ENCODE peak calls at places on chromosomes 7 and 10, in six cellular contexts. J, X, Y, G, U and E are unnamed samples.

GRCh38 chr10:75276029-75276872 is 40.5 kb upstream of the COMTD1 start:
- DNase-seq in X (no peak), U (no peak), G (no peak), J (no peak), Y (no peak), E (no peak)

GRCh38 chr7:140625908-140626868 is 14.4 kb downstream of the DENND2A start:
- DNase-seq in U (peak), X (peak), G (no peak), Y (peak), J (no peak), E (peak)

GRCh38 chr10:133526957-133527588 is at the start of gene CYP2E1:
- DNase-seq in Y (no peak), J (no peak), U (no peak), X (no peak), G (no peak), E (no peak)

GRCh38 chr10:45429790-45430189 is 55.8 kb downstream of the ALOX5 start:
- DNase-seq in X (no peak), U (no peak), J (no peak), G (no peak), Y (no peak), E (no peak)

GRCh38 chr7:28473567-28474266 is 61.4 kb downstream of the CREB5 start:
- DNase-seq in X (no peak), G (no peak), J (no peak), U (peak), Y (no peak), E (no peak)

GRCh38 chr7:4882742-4883351 is 669 bp downstream of the RADIL start:
- DNase-seq in X (no peak), J (no peak), Y (no peak), G (peak), U (no peak), E (no peak)

GRCh38 chr10:29141761-29142160 is 147.1 kb upstream of the LYZL1 start:
- DNase-seq in G (no peak), U (no peak), J (no peak), X (no peak), Y (peak), E (no peak)

GRCh38 chr7:94333810-94334209 is 60.9 kb upstream of the COL1A2 start:
- DNase-seq in Y (peak), G (no peak), U (no peak), J (no peak), X (no peak), E (peak)

GRCh38 chr10:50988792-50989191 is 85.5 kb upstream of the PRKG1 start:
- DNase-seq in J (no peak), G (no peak), X (no peak), U (no peak), Y (peak), E (no peak)

GRCh38 chr7:47391726-47392125 is 190.2 kb downstream of the TNS3 start:
- DNase-seq in G (no peak), X (no peak), J (no peak), Y (no peak), U (no peak), E (no peak)

GRCh38 chr10:29443745-29444523 is 155.1 kb downstream of the LYZL1 start:
- DNase-seq in G (no peak), J (no peak), U (no peak), X (no peak), Y (peak), E (no peak)

GRCh38 chr10:80290474-80291220 is 1.2 kb upstream of the MAT1A start:
- DNase-seq in X (no peak), G (no peak), Y (no peak), U (no peak), J (no peak), E (no peak)

GRCh38 chr7:44634839-44635591 is 28.6 kb downstream of the OGDH start:
- DNase-seq in X (no peak), U (peak), Y (no peak), G (no peak), J (no peak), E (no peak)

GRCh38 chr7:11768263-11768662 is 63.7 kb downstream of the THSD7A start:
- DNase-seq in U (no peak), Y (no peak), G (no peak), X (no peak), J (no peak), E (no peak)

GRCh38 chr7:28298870-28299484 is 113.3 kb upstream of the CREB5 start:
- DNase-seq in G (peak), X (peak), J (no peak), Y (peak), U (no peak), E (no peak)

GRCh38 chr10:95327367-95327766 is 36.6 kb upstream of the PDLIM1 start:
- DNase-seq in J (no peak), Y (peak), U (peak), X (no peak), G (no peak), E (no peak)

GRCh38 chr10:84185526-84186175 is 8.7 kb upstream of the CDHR1 start:
- DNase-seq in Y (no peak), X (no peak), J (no peak), U (no peak), G (no peak), E (no peak)

GRCh38 chr7:17016402-17017010 is 134.7 kb upstream of the AGR3 start:
- DNase-seq in J (no peak), U (no peak), X (no peak), Y (peak), G (no peak), E (no peak)

GRCh38 chr10:62045765-62046521 is 144.4 kb downstream of the ARID5B start:
- DNase-seq in G (peak), Y (peak), X (no peak), U (no peak), J (no peak), E (no peak)

GRCh38 chr10:31148955-31149354 is 117.3 kb upstream of the ZNF438 start:
- DNase-seq in X (no peak), U (no peak), J (no peak), Y (no peak), G (no peak), E (no peak)

GRCh38 chr10:91930939-91931338 is 7.4 kb downstream of the BTAF1 start:
- DNase-seq in Y (no peak), X (no peak), U (no peak), J (no peak), G (no peak), E (no peak)

GRCh38 chr10:11602919-11603523 is 8.4 kb downstream of the USP6NL start:
- DNase-seq in Y (peak), J (no peak), G (no peak), U (no peak), X (no peak), E (peak)

GRCh38 chr10:35324196-35324595 is 12.1 kb upstream of the CCNY start:
- DNase-seq in Y (peak), G (no peak), J (no peak), X (no peak), U (no peak), E (no peak)

GRCh38 chr7:105596866-105597265 is 15.6 kb upstream of the EFCAB10 start:
- DNase-seq in G (no peak), Y (no peak), J (no peak), X (no peak), U (no peak), E (no peak)

GRCh38 chr7:85135931-85136330 is 50.9 kb downstream of the SEMA3D start:
- DNase-seq in Y (peak), G (no peak), U (no peak), J (no peak), X (no peak), E (no peak)

GRCh38 chr10:5447071-5447470 is 34.7 kb downstream of the NET1 start:
- DNase-seq in X (no peak), Y (peak), G (no peak), U (no peak), J (no peak), E (no peak)

GRCh38 chr10:120145107-120145506 is 252.6 kb downstream of the SEC23IP start:
- DNase-seq in Y (no peak), G (no peak), X (no peak), U (no peak), J (no peak), E (no peak)

GRCh38 chr10:126521354-126521753 is 133.1 kb upstream of the ADAM12 start:
- DNase-seq in U (no peak), J (no peak), G (no peak), X (no peak), Y (peak), E (no peak)

GRCh38 chr7:23334482-23335056 is 35.4 kb downstream of the MALSU1 start:
- DNase-seq in Y (peak), G (no peak), J (no peak), X (peak), U (no peak), E (peak)

GRCh38 chr7:20798081-20798693 is 11.5 kb upstream of the SP8 start:
- DNase-seq in Y (peak), U (no peak), X (no peak), G (peak), J (no peak), E (no peak)

GRCh38 chr7:81408728-81409127 is 361.1 kb downstream of the HGF start:
- DNase-seq in U (no peak), J (no peak), X (no peak), Y (no peak), G (no peak), E (peak)

GRCh38 chr10:79266543-79267312 is 80.5 kb upstream of the PPIF start:
- DNase-seq in X (peak), J (no peak), U (peak), G (no peak), Y (peak), E (peak)

GRCh38 chr7:101960985-101961708 is 143.7 kb downstream of the CUX1 start:
- DNase-seq in Y (no peak), X (no peak), G (no peak), U (no peak), J (no peak), E (no peak)

GRCh38 chr7:101957733-101958525 is 140.5 kb downstream of the CUX1 start:
- DNase-seq in Y (no peak), X (no peak), U (no peak), G (no peak), J (no peak), E (no peak)

GRCh38 chr7:101959342-101959741 is 141.9 kb downstream of the CUX1 start:
- DNase-seq in X (no peak), U (no peak), G (no peak), Y (no peak), J (no peak), E (no peak)

GRCh38 chr7:101959829-101960228 is 142.4 kb downstream of the CUX1 start:
- DNase-seq in G (no peak), U (no peak), X (no peak), Y (no peak), J (no peak), E (no peak)

DNA sequence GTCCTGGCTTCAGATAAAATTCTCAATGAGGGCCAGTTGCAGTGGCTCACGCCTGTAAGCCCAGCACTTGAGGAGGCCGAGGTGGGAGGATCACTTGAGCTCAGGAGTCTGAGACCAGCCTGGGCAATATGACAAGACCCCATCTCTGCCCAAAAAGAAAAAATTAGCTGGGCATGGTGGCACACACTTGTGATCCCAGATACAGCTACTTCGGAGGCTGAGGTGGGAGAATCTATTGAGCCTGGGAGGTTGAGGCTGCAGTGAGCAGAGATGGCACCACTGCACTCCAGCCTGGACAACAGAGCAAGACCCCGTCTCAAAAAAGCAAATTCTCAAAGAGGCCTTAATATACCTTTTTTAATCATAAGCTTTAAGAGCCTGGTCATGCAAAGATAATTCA is 142.9 kb downstream of the CUX1 start:
- DNase-seq in J (no peak), U (no peak), Y (no peak), X (no peak), G (no peak), E (no peak)
- H3K27ac ChIP-seq in J (no peak), U (peak), Y (no peak), X (no peak), G (no peak), E (peak)

GRCh38 chr7:127473409-127473808 is 80.9 kb upstream of the ZNF800 start:
- DNase-seq in X (no peak), Y (no peak), J (no peak), G (no peak), U (no peak), E (no peak)
- H3K27ac ChIP-seq in X (no peak), Y (no peak), J (no peak), G (no peak), U (no peak), E (no peak)

GRCh38 chr7:112759905-112760304 is 30.3 kb downstream of the TMEM168 start:
- DNase-seq in X (no peak), G (no peak), U (no peak), Y (peak), J (no peak), E (peak)

GRCh38 chr7:112770051-112770450 is 20.1 kb downstream of the TMEM168 start:
- DNase-seq in Y (peak), X (no peak), J (no peak), G (no peak), U (no peak), E (peak)

GRCh38 chr7:112763996-112764395 is 26.2 kb downstream of the TMEM168 start:
- DNase-seq in G (no peak), J (no peak), Y (no peak), U (no peak), X (no peak), E (no peak)

GRCh38 chr7:112763298-112763697 is 26.9 kb downstream of the TMEM168 start:
- DNase-seq in U (no peak), Y (no peak), J (no peak), G (no peak), X (no peak), E (no peak)

GRCh38 chr7:112765105-112765504 is 25.1 kb downstream of the TMEM168 start:
- DNase-seq in U (no peak), G (no peak), J (no peak), X (no peak), Y (no peak), E (no peak)
- H3K27ac ChIP-seq in U (no peak), G (no peak), J (no peak), X (no peak), Y (no peak), E (no peak)

DNA sequence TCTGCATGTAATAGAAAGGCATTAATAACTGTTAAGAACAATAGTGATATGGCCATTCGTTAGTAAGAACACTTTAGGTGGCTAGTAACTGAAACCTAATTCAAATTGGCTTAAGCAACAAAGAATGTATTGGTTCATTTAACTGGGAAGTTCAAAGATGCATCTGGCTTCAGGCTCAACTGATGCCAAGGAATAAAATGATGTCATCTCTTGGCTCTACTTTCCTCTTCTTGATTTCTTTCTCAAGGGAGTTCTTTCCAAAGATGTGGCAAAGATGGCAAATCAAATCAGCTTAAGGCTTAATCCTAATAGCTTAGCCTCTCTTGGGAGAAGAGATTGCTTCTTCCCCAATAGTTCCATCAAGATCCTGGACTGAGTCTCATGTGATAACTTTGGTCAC is 51.6 kb downstream of the PIK3CG start:
- DNase-seq in J (no peak), Y (peak), G (no peak), U (no peak), X (no peak), E (no peak)
- H3K27ac ChIP-seq in J (no peak), Y (no peak), G (no peak), U (no peak), X (no peak), E (no peak)

GRCh38 chr7:41956712-41957111 is 253.8 kb upstream of the INHBA start:
- DNase-seq in G (no peak), J (no peak), U (no peak), Y (no peak), X (no peak), E (no peak)

GRCh38 chr7:41956276-41956675 is 253.4 kb upstream of the INHBA start:
- DNase-seq in Y (no peak), U (no peak), X (no peak), J (no peak), G (no peak), E (no peak)

GRCh38 chr7:41955475-41956243 is 252.8 kb upstream of the INHBA start:
- DNase-seq in X (peak), G (peak), U (peak), Y (peak), J (peak), E (peak)
- H3K27ac ChIP-seq in X (no peak), G (peak), U (no peak), Y (peak), J (peak), E (no peak)